ENCODE peak calls at places on chromosome 20, in nine cellular contexts. One of them, this sample, is unnamed.
A peak's percentile ranks its signal among the peaks of the same experiment; 100 is the strongest.

GRCh38 chr20:38187512-38187911 is 22.4 kb upstream of the TGM2 start:
- DNase-seq in IMR-90: peak; percentile 43
- DNase-seq in stomach: no peak
- DNase-seq in heart right ventricle: no peak
- DNase-seq in body of pancreas: no peak
- DNase-seq in lung: no peak
- DNase-seq in upper lobe of right lung: peak; percentile 70
- DNase-seq in GM23248: peak; percentile 79
- DNase-seq in astrocyte: no peak
- DNase-seq in this sample: peak; percentile 67

GRCh38 chr20:37309941-37310590 is 20.6 kb downstream of the MANBAL start:
- DNase-seq in astrocyte: no peak
- DNase-seq in heart right ventricle: no peak
- DNase-seq in GM23248: no peak
- DNase-seq in upper lobe of right lung: no peak
- DNase-seq in body of pancreas: no peak
- DNase-seq in lung: no peak
- DNase-seq in stomach: peak; percentile 51
- DNase-seq in IMR-90: no peak
- DNase-seq in this sample: no peak

GRCh38 chr20:62331347-62331746 is 28.6 kb downstream of the ADRM1 start:
- DNase-seq in upper lobe of right lung: no peak
- DNase-seq in stomach: no peak
- DNase-seq in astrocyte: no peak
- DNase-seq in lung: no peak
- DNase-seq in heart right ventricle: no peak
- DNase-seq in body of pancreas: no peak
- DNase-seq in IMR-90: no peak
- DNase-seq in GM23248: no peak
- DNase-seq in this sample: peak; percentile 87

GRCh38 chr20:45452772-45453171 is 16.8 kb upstream of the WFDC2 start:
- DNase-seq in heart right ventricle: no peak
- DNase-seq in GM23248: no peak
- DNase-seq in IMR-90: no peak
- DNase-seq in astrocyte: no peak
- DNase-seq in upper lobe of right lung: no peak
- DNase-seq in body of pancreas: no peak
- DNase-seq in stomach: no peak
- DNase-seq in lung: no peak
- DNase-seq in this sample: no peak

GRCh38 chr20:51623255-51623654 is 80.7 kb upstream of the NFATC2 start:
- DNase-seq in GM23248: no peak
- DNase-seq in IMR-90: no peak
- DNase-seq in stomach: no peak
- DNase-seq in lung: no peak
- DNase-seq in body of pancreas: no peak
- DNase-seq in astrocyte: no peak
- DNase-seq in upper lobe of right lung: no peak
- DNase-seq in heart right ventricle: no peak
- DNase-seq in this sample: no peak

GRCh38 chr20:23142162-23143050 is 56.3 kb upstream of the CD93 start:
- DNase-seq in body of pancreas: no peak
- DNase-seq in GM23248: no peak
- DNase-seq in lung: no peak
- DNase-seq in astrocyte: no peak
- DNase-seq in IMR-90: no peak
- DNase-seq in heart right ventricle: no peak
- DNase-seq in stomach: no peak
- DNase-seq in upper lobe of right lung: peak; percentile 67
- DNase-seq in this sample: peak; percentile 54

GRCh38 chr20:63361507-63362425 is 617 bp upstream of the CHRNA4 start:
- DNase-seq in body of pancreas: no peak
- DNase-seq in heart right ventricle: no peak
- DNase-seq in stomach: no peak
- DNase-seq in astrocyte: no peak
- DNase-seq in upper lobe of right lung: no peak
- DNase-seq in lung: no peak
- DNase-seq in IMR-90: no peak
- DNase-seq in GM23248: peak; percentile 18
- DNase-seq in this sample: no peak

GRCh38 chr20:53926428-53927028 is 143.9 kb downstream of the BCAS1 start:
- DNase-seq in lung: no peak
- DNase-seq in heart right ventricle: no peak
- DNase-seq in body of pancreas: peak; percentile 47
- DNase-seq in IMR-90: peak; percentile 97
- DNase-seq in stomach: peak; percentile 45
- DNase-seq in GM23248: peak; percentile 99
- DNase-seq in astrocyte: peak; percentile 99
- DNase-seq in upper lobe of right lung: no peak
- DNase-seq in this sample: peak; percentile 97

GRCh38 chr20:44582321-44583025 is at the start of gene PKIG:
- DNase-seq in astrocyte: peak; percentile 88
- DNase-seq in heart right ventricle: peak; percentile 85
- DNase-seq in upper lobe of right lung: no peak
- DNase-seq in GM23248: peak; percentile 88
- DNase-seq in IMR-90: peak; percentile 90
- DNase-seq in body of pancreas: peak; percentile 34
- DNase-seq in lung: no peak
- DNase-seq in stomach: no peak
- DNase-seq in this sample: no peak

GRCh38 chr20:45629496-45630100 is at the start of gene WFDC10A:
- DNase-seq in upper lobe of right lung: no peak
- DNase-seq in IMR-90: peak; percentile 49
- DNase-seq in body of pancreas: peak; percentile 50
- DNase-seq in GM23248: peak; percentile 75
- DNase-seq in astrocyte: peak; percentile 29
- DNase-seq in stomach: peak; percentile 44
- DNase-seq in lung: peak; percentile 54
- DNase-seq in heart right ventricle: peak; percentile 15
- DNase-seq in this sample: no peak

GRCh38 chr20:62688855-62689460 is 19.7 kb upstream of the NTSR1 start:
- DNase-seq in astrocyte: peak; percentile 6
- DNase-seq in lung: no peak
- DNase-seq in body of pancreas: no peak
- DNase-seq in IMR-90: peak; percentile 7
- DNase-seq in stomach: no peak
- DNase-seq in upper lobe of right lung: no peak
- DNase-seq in heart right ventricle: no peak
- DNase-seq in GM23248: peak; percentile 10
- DNase-seq in this sample: no peak

GRCh38 chr20:62624325-62624690 is 18.0 kb upstream of the SLCO4A1 start:
- DNase-seq in body of pancreas: no peak
- DNase-seq in heart right ventricle: no peak
- DNase-seq in stomach: peak; percentile 71
- DNase-seq in lung: no peak
- DNase-seq in GM23248: no peak
- DNase-seq in astrocyte: no peak
- DNase-seq in upper lobe of right lung: no peak
- DNase-seq in IMR-90: no peak
- DNase-seq in this sample: no peak

GRCh38 chr20:12265662-12266061 is 348.0 kb downstream of the BTBD3 start:
- DNase-seq in upper lobe of right lung: no peak
- DNase-seq in GM23248: no peak
- DNase-seq in astrocyte: no peak
- DNase-seq in heart right ventricle: no peak
- DNase-seq in IMR-90: no peak
- DNase-seq in lung: no peak
- DNase-seq in body of pancreas: no peak
- DNase-seq in stomach: no peak
- DNase-seq in this sample: no peak

GRCh38 chr20:10739575-10739974 is 65.8 kb upstream of the JAG1 start:
- DNase-seq in body of pancreas: peak; percentile 11
- DNase-seq in IMR-90: no peak
- DNase-seq in upper lobe of right lung: no peak
- DNase-seq in GM23248: peak; percentile 41
- DNase-seq in heart right ventricle: peak; percentile 22
- DNase-seq in astrocyte: no peak
- DNase-seq in stomach: no peak
- DNase-seq in lung: no peak
- DNase-seq in this sample: no peak

GRCh38 chr20:1185316-1185741 is 548 bp upstream of the TMEM74B start:
- DNase-seq in GM23248: peak; percentile 21
- DNase-seq in astrocyte: no peak
- DNase-seq in upper lobe of right lung: no peak
- DNase-seq in IMR-90: no peak
- DNase-seq in heart right ventricle: no peak
- DNase-seq in lung: no peak
- DNase-seq in stomach: no peak
- DNase-seq in body of pancreas: no peak
- DNase-seq in this sample: no peak

GRCh38 chr20:3786126-3786484 is 435 bp downstream of the CENPB start:
- DNase-seq in body of pancreas: peak; percentile 61
- DNase-seq in stomach: peak; percentile 45
- DNase-seq in lung: no peak
- DNase-seq in GM23248: peak; percentile 83
- DNase-seq in IMR-90: peak; percentile 61
- DNase-seq in astrocyte: peak; percentile 53
- DNase-seq in upper lobe of right lung: peak; percentile 84
- DNase-seq in heart right ventricle: peak; percentile 50
- DNase-seq in this sample: no peak

GRCh38 chr20:5656136-5656535 is 94.1 kb upstream of the SHLD1 start:
- DNase-seq in stomach: no peak
- DNase-seq in upper lobe of right lung: no peak
- DNase-seq in GM23248: no peak
- DNase-seq in body of pancreas: no peak
- DNase-seq in astrocyte: no peak
- DNase-seq in heart right ventricle: no peak
- DNase-seq in IMR-90: no peak
- DNase-seq in lung: no peak
- DNase-seq in this sample: no peak

GRCh38 chr20:5657873-5658200 is 92.4 kb upstream of the SHLD1 start:
- DNase-seq in upper lobe of right lung: no peak
- DNase-seq in astrocyte: no peak
- DNase-seq in GM23248: no peak
- DNase-seq in IMR-90: no peak
- DNase-seq in heart right ventricle: no peak
- DNase-seq in body of pancreas: no peak
- DNase-seq in stomach: no peak
- DNase-seq in lung: no peak
- DNase-seq in this sample: no peak

GRCh38 chr20:5652626-5653573 is 97.3 kb upstream of the SHLD1 start:
- DNase-seq in IMR-90: peak; percentile 98
- DNase-seq in heart right ventricle: no peak
- DNase-seq in lung: no peak
- DNase-seq in GM23248: peak; percentile 91
- DNase-seq in upper lobe of right lung: no peak
- DNase-seq in body of pancreas: no peak
- DNase-seq in stomach: no peak
- DNase-seq in astrocyte: peak; percentile 94
- DNase-seq in this sample: peak; percentile 75

GRCh38 chr20:5657190-5657872 is 92.9 kb upstream of the SHLD1 start:
- DNase-seq in stomach: no peak
- DNase-seq in astrocyte: peak; percentile 99
- DNase-seq in heart right ventricle: peak; percentile 46
- DNase-seq in lung: peak; percentile 56
- DNase-seq in IMR-90: peak; percentile 99
- DNase-seq in GM23248: peak; percentile 97
- DNase-seq in body of pancreas: peak; percentile 70
- DNase-seq in upper lobe of right lung: no peak
- DNase-seq in this sample: peak; percentile 89

GRCh38 chr20:5654557-5654956 is 95.6 kb upstream of the SHLD1 start:
- DNase-seq in body of pancreas: no peak
- DNase-seq in upper lobe of right lung: no peak
- DNase-seq in lung: no peak
- DNase-seq in stomach: no peak
- DNase-seq in GM23248: peak; percentile 95
- DNase-seq in astrocyte: peak; percentile 94
- DNase-seq in heart right ventricle: no peak
- DNase-seq in IMR-90: peak; percentile 97
- DNase-seq in this sample: no peak
- H3K4me1 ChIP-seq in body of pancreas: peaks cover 13% of the 10 kb centered on the region
- H3K4me1 ChIP-seq in upper lobe of right lung: peaks cover 30% of the 10 kb centered on the region
- H3K4me1 ChIP-seq in lung: peaks cover 14% of the 10 kb centered on the region
- H3K4me1 ChIP-seq in stomach: peaks cover 17% of the 10 kb centered on the region
- H3K4me1 ChIP-seq in GM23248: peaks cover 58% of the 10 kb centered on the region
- H3K4me1 ChIP-seq in astrocyte: peaks cover 23% of the 10 kb centered on the region
- H3K4me1 ChIP-seq in heart right ventricle: peaks cover 31% of the 10 kb centered on the region
- H3K4me1 ChIP-seq in IMR-90: peaks cover 33% of the 10 kb centered on the region
- H3K4me1 ChIP-seq in this sample: peaks cover 80% of the 10 kb centered on the region

GRCh38 chr20:32797160-32797468 is 22.6 kb upstream of the MAPRE1 start:
- DNase-seq in lung: no peak
- DNase-seq in heart right ventricle: no peak
- DNase-seq in astrocyte: no peak
- DNase-seq in upper lobe of right lung: no peak
- DNase-seq in body of pancreas: no peak
- DNase-seq in GM23248: no peak
- DNase-seq in IMR-90: peak; percentile 41
- DNase-seq in stomach: no peak
- DNase-seq in this sample: no peak
- H3K27ac ChIP-seq in lung: no peak overlapping the region
- H3K27ac ChIP-seq in heart right ventricle: no peak overlapping the region
- H3K27ac ChIP-seq in astrocyte: no peak overlapping the region
- H3K27ac ChIP-seq in upper lobe of right lung: no peak overlapping the region
- H3K27ac ChIP-seq in body of pancreas: no peak overlapping the region
- H3K27ac ChIP-seq in GM23248: no peak overlapping the region
- H3K27ac ChIP-seq in IMR-90: no peak overlapping the region
- H3K27ac ChIP-seq in stomach: no peak overlapping the region
- H3K27ac ChIP-seq in this sample: no peak overlapping the region

DNA sequence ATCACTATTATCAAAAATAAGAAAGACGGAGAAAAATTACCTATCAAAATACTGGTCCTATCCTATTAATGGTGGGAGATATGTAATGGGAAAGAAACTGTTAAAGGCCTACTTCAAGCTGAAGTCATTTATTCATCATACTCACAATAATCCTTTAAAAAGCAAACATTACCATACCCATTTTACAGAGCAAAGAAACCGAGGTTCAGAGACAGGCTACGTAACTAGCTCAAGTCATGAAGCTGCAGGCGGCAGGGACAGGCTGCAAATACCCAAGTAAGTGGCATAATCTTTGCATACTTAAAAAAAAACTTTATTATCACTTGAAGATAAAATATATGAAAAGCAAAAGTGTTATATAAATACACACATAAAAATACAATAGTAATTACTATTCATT is 2.6 kb downstream of the RALGAPA2 start:
- DNase-seq in stomach: no peak
- DNase-seq in IMR-90: no peak
- DNase-seq in upper lobe of right lung: no peak
- DNase-seq in GM23248: no peak
- DNase-seq in body of pancreas: no peak
- DNase-seq in astrocyte: no peak
- DNase-seq in heart right ventricle: no peak
- DNase-seq in lung: no peak
- DNase-seq in this sample: no peak
- H3K4me1 ChIP-seq in stomach: peaks cover 40% of the 10 kb centered on the region
- H3K4me1 ChIP-seq in IMR-90: peaks cover 3% of the 10 kb centered on the region
- H3K4me1 ChIP-seq in upper lobe of right lung: peaks cover 30% of the 10 kb centered on the region
- H3K4me1 ChIP-seq in GM23248: peaks cover 2% of the 10 kb centered on the region
- H3K4me1 ChIP-seq in body of pancreas: peaks cover 51% of the 10 kb centered on the region
- H3K4me1 ChIP-seq in astrocyte: peaks cover 11% of the 10 kb centered on the region
- H3K4me1 ChIP-seq in heart right ventricle: peaks cover 53% of the 10 kb centered on the region
- H3K4me1 ChIP-seq in lung: peaks cover 7% of the 10 kb centered on the region
- H3K4me1 ChIP-seq in this sample: peaks cover 5% of the 10 kb centered on the region

DNA sequence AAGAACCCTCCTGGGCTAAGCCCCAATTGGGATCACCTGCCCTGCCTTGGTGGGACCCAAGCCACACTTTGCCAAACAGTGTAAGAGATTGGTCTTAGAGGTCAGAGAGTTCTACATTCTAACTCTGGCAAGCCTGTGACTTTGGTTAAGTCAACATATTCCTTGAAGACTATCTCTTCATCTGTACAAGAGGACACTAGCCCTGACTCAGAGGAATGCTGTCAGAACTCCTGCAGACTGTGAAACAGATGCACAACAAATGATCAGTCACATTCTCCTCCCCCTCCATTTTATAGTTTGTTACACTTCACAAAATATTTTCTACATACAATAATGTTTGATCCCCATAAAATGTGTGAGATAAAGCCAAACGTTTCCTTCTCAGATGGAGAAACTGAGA is 91.7 kb upstream of the EPB41L1 start:
- DNase-seq in stomach: no peak
- DNase-seq in upper lobe of right lung: no peak
- DNase-seq in lung: no peak
- DNase-seq in astrocyte: no peak
- DNase-seq in IMR-90: no peak
- DNase-seq in GM23248: peak; percentile 87
- DNase-seq in body of pancreas: no peak
- DNase-seq in heart right ventricle: no peak
- DNase-seq in this sample: no peak
- H3K27ac ChIP-seq in stomach: no peak overlapping the region
- H3K27ac ChIP-seq in upper lobe of right lung: no peak overlapping the region
- H3K27ac ChIP-seq in lung: no peak overlapping the region
- H3K27ac ChIP-seq in astrocyte: no peak overlapping the region
- H3K27ac ChIP-seq in IMR-90: no peak overlapping the region
- H3K27ac ChIP-seq in GM23248: no peak overlapping the region
- H3K27ac ChIP-seq in body of pancreas: no peak overlapping the region
- H3K27ac ChIP-seq in heart right ventricle: peak overlapping the region; percentile 1
- H3K27ac ChIP-seq in this sample: no peak overlapping the region